ENCODE peak calls at places on chromosomes 6 and 20, in five cellular contexts. G is tibial artery; F is pancreas; K is transverse colon; D is CD8-positive, alpha-beta memory T cell. T is an unnamed sample.

GRCh38 chr6:163926642-163927041 is 512.1 kb downstream of the QKI start:
- DNase-seq in D (no peak), K (no peak), G (no peak), F (no peak), T (no peak)

GRCh38 chr20:58518896-58519593 is 3.8 kb upstream of the APCDD1L start:
- DNase-seq in F (no peak), D (no peak), G (no peak), K (no peak), T (no peak)

GRCh38 chr6:83978324-83978734 is 55.2 kb upstream of the MRAP2 start:
- DNase-seq in K (no peak), D (no peak), F (no peak), G (no peak), T (no peak)

GRCh38 chr6:143594647-143595046 is 83.1 kb upstream of the PHACTR2 start:
- DNase-seq in F (no peak), K (no peak), D (no peak), G (no peak), T (no peak)

GRCh38 chr6:167682546-167683027 is 144.1 kb upstream of the AFDN start:
- DNase-seq in D (no peak), G (no peak), F (no peak), K (no peak), T (no peak)

GRCh38 chr20:57664476-57664875 is 44.2 kb upstream of the ZBP1 start:
- DNase-seq in G (no peak), D (no peak), F (peak; percentile 4), K (peak; percentile 3), T (no peak)

GRCh38 chr20:59817846-59818245 is 115.6 kb downstream of the SYCP2 start:
- DNase-seq in K (no peak), F (no peak), D (no peak), G (no peak), T (no peak)

GRCh38 chr6:11855743-11856142 is 77.1 kb upstream of the ADTRP start:
- DNase-seq in G (no peak), K (no peak), D (no peak), F (no peak), T (no peak)

GRCh38 chr6:64146094-64146493 is 510.5 kb downstream of the PHF3 start:
- DNase-seq in F (no peak), D (no peak), K (no peak), G (no peak), T (no peak)

GRCh38 chr20:8901237-8902025 is 167.5 kb upstream of the PLCB4 start:
- DNase-seq in D (no peak), F (no peak), G (peak; percentile 90), K (no peak), T (no peak)

GRCh38 chr6:4023240-4023639 is 55.7 kb downstream of the FAM217A start:
- DNase-seq in K (no peak), G (no peak), D (no peak), F (no peak), T (no peak)

GRCh38 chr20:44780226-44780625 is 30.1 kb downstream of the RIMS4 start:
- DNase-seq in G (no peak), D (peak; percentile 6), F (no peak), K (peak; percentile 15), T (peak; percentile 41)

GRCh38 chr20:36102809-36103596 is 51.5 kb upstream of the EPB41L1 start:
- DNase-seq in K (peak; percentile 78), G (no peak), D (no peak), F (peak; percentile 52), T (no peak)

GRCh38 chr20:58023781-58024180 is 204.7 kb downstream of the ANKRD60 start:
- DNase-seq in D (no peak), K (no peak), F (no peak), G (no peak), T (no peak)

GRCh38 chr6:28446818-28447511 is 3.7 kb upstream of the ZSCAN23 start:
- DNase-seq in K (no peak), D (peak; percentile 19), F (no peak), G (no peak), T (no peak)

GRCh38 chr6:42138630-42139619 is 3.5 kb downstream of the C6orf132 start:
- DNase-seq in D (no peak), F (no peak), K (no peak), G (no peak), T (no peak)

GRCh38 chr6:2209226-2209809 is 36.1 kb downstream of the GMDS start:
- DNase-seq in F (peak; percentile 76), K (peak; percentile 77), D (no peak), G (no peak), T (peak; percentile 57)

GRCh38 chr6:100177956-100178355 is 183.9 kb upstream of the MCHR2 start:
- DNase-seq in G (no peak), K (no peak), D (no peak), F (no peak), T (no peak)

GRCh38 chr6:112307707-112308106 is 39.4 kb upstream of the RFPL4B start:
- DNase-seq in K (no peak), D (no peak), F (no peak), G (no peak), T (no peak)

GRCh38 chr6:48817714-48818113 is 645.3 kb downstream of the MMUT start:
- DNase-seq in F (no peak), K (no peak), G (no peak), D (no peak), T (no peak)

GRCh38 chr6:87483929-87484328 is 11.2 kb downstream of the SLC35A1 start:
- DNase-seq in D (no peak), K (no peak), G (no peak), F (no peak), T (peak; percentile 71)

GRCh38 chr20:1860446-1860845 is 34.8 kb upstream of the SIRPA start:
- DNase-seq in K (no peak), D (no peak), G (no peak), F (no peak), T (no peak)

GRCh38 chr20:25294459-25295385 is 46.8 kb downstream of the PYGB start:
- DNase-seq in F (no peak), K (peak; percentile 52), G (no peak), D (peak; percentile 63), T (peak; percentile 45)

GRCh38 chr6:291148-291696 is 1.1 kb upstream of the DUSP22 start:
- DNase-seq in D (no peak), G (no peak), K (no peak), F (peak; percentile 59), T (no peak)

GRCh38 chr6:31053873-31054272 is 43.6 kb downstream of the MUC22 start:
- DNase-seq in D (no peak), F (no peak), K (no peak), G (no peak), T (no peak)

DNA sequence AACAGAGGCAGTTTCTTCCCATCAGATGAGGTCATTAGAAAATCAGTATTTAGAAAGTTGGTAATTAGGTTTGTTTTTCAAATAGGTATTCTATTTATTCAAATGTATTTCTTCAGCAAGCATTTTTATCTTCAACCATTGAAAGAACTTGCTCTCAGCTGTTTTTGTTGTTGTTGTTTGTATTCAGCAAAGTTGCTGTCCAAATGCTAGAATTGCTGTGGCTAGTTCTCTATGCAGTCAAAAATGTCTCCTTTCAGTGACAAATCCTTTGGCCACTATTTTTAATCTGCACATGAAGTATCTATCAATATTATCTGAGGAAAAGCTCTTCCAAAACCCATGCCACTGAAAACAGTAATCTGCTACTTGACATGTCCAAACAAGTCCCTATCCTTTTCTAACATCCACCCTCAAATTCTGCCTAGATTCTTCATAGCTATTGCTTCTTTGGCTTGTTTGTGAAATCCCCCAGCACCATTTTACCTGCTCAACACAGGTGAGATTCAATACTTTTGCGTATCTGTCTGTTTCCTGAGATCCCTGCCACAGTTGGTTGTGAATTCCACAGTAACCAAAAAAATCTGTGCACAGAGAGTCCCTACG is 1005.4 kb downstream of the GRIK2 start:
- DNase-seq in K (no peak), F (no peak), D (no peak), G (no peak), T (no peak)
- H3K4me1 ChIP-seq in K (no peaks in the 10 kb centered on the region), F (no peaks in the 10 kb centered on the region), D (no peaks in the 10 kb centered on the region), G (no peaks in the 10 kb centered on the region), T (peaks cover 2% of the 10 kb centered on the region)

DNA sequence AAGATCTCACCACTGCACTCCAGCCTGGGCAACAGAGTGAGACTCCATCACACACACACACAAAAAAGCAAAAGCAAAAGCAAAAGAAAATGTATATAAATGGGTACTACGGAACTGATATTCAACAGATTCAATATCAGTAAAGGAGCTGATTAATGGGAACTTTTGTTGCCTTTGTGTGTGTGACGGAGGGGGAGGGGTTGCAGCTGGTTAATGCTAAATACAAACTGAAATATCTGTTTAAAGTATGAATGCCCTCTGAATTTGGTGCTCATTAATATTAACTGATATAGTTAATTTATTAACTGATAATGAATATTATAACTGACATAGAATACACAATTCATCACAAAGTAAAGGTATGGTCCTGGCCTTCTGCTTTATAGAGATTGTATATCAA is 8.4 kb downstream of the NCOA6 start:
- DNase-seq in F (no peak), K (no peak), G (no peak), D (no peak), T (no peak)
- H3K4me1 ChIP-seq in F (peaks cover 20% of the 10 kb centered on the region), K (peaks cover 21% of the 10 kb centered on the region), G (no peaks in the 10 kb centered on the region), D (peaks cover 10% of the 10 kb centered on the region), T (peaks cover 1% of the 10 kb centered on the region)

GRCh38 chr6:158031191-158031444 is 49.5 kb downstream of the SYNJ2 start:
- DNase-seq in G (no peak), K (no peak), D (no peak), F (no peak), T (no peak)

GRCh38 chr6:158031445-158032353 is 50.0 kb downstream of the SYNJ2 start:
- DNase-seq in G (peak; percentile 85), D (no peak), F (no peak), K (peak; percentile 40), T (no peak)

GRCh38 chr6:158033751-158034702 is 52.4 kb downstream of the SYNJ2 start:
- DNase-seq in F (peak; percentile 46), G (peak; percentile 59), K (peak; percentile 83), D (no peak), T (no peak)

GRCh38 chr6:158033077-158033750 is 51.6 kb downstream of the SYNJ2 start:
- DNase-seq in K (peak; percentile 7), G (peak; percentile 61), F (no peak), D (no peak), T (no peak)

DNA sequence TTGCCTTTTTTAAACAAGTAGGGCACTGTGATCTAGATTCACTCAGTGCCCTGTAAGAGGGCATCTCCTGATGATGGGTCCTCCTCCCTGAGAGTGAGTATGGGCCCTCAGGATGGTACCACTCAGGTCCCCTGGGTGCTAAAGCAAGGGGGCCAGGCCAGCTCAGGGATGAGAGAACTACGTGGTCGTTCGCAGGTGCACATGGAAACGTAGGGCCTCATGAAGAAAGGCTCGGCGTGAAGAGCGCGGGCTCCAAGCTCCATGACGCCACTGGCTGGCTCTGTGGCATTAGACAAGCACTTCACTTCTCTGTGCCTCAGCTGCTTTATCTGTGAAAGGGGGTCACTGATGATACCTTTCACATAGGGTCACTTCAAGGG is 50.7 kb downstream of the SYNJ2 start:
- DNase-seq in G (peak; percentile 48), F (no peak), K (peak; percentile 4), D (no peak), T (no peak)
- H3K4me1 ChIP-seq in G (peaks cover 42% of the 10 kb centered on the region), F (peaks cover 13% of the 10 kb centered on the region), K (peaks cover 25% of the 10 kb centered on the region), D (peaks cover 25% of the 10 kb centered on the region), T (peaks cover 3% of the 10 kb centered on the region)

DNA sequence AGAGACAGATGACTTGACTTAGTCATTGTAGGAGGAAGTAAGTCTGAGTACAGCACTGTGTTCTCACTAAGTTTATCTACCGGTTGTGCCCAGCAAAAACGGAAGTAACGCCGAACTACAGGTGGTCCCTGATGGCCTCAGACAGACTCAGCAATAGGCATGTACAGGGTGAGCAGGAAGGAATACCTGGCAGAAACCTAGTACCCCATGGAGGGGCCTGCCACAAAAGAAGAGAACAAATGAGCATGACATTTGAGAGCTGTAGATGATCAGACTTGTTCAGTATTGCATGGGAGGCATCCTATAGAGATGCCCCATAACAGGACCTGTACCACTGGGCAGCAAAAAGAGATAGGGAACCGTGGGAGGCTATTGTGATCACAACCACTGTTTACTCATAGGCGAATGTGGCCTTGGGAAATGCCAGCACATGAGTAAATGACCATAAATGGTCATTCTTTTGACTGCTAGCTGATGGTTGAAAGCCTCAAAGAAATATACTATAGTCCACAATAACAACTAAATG is 106.4 kb upstream of the TAB2 start:
- DNase-seq in K (no peak), D (no peak), F (no peak), G (no peak), T (no peak)
- H3K4me1 ChIP-seq in K (peaks cover 5% of the 10 kb centered on the region), D (peaks cover 36% of the 10 kb centered on the region), F (no peaks in the 10 kb centered on the region), G (no peaks in the 10 kb centered on the region), T (no peaks in the 10 kb centered on the region)